ENCODE peak calls at places on chromosomes 11 and 22, in nine cellular contexts. R is BJ; D is MCF 10A; Y is WTC11; A is foreskin fibroblast; M is NCI-H2029; J is left ventricle myocardium inferior; C is stimulated activated CD4-positive, alpha-beta T cell treated with anti-CD3 and anti-CD28 coated beads, Interleukin-15, amount 100 ng/mL, for 24 hours; X is activated CD8-positive, alpha-beta memory T cell treated with anti-CD3 and anti-CD28 coated beads, Interleukin-2, amount 10 ng/mL, durations not matched to agents 7 days and 5 days. B is an unnamed sample.

GRCh38 chr11:26930518-26931247 is 63.2 kb upstream of the FIBIN start:
- DNase-seq in D (no peak), Y (no peak), A (peak; percentile 87), M (no peak), J (no peak), X (no peak), R (no peak), C (no peak), B (no peak)

GRCh38 chr22:34243023-34243422 is 322.7 kb upstream of the LARGE1 start:
- DNase-seq in A (no peak), M (no peak), X (no peak), J (peak; percentile 24), Y (no peak), D (no peak), R (no peak), C (no peak), B (no peak)

GRCh38 chr11:63667993-63668392 is 3.2 kb downstream of the ATL3 start:
- DNase-seq in C (peak; percentile 11), X (no peak), J (no peak), M (no peak), R (peak; percentile 89), A (peak; percentile 93), Y (no peak), D (peak; percentile 81), B (no peak)

GRCh38 chr22:42560381-42560780 is 6.6 kb downstream of the SERHL2 start:
- DNase-seq in X (no peak), M (no peak), R (no peak), C (no peak), D (no peak), A (no peak), J (no peak), Y (no peak), B (no peak)

GRCh38 chr11:43735931-43736330 is 55.4 kb downstream of the HSD17B12 start:
- DNase-seq in C (no peak), X (no peak), Y (no peak), A (peak; percentile 48), J (no peak), M (no peak), D (no peak), R (no peak), B (no peak)

GRCh38 chr11:69243496-69244200 is 50.3 kb upstream of the MYEOV start:
- DNase-seq in A (no peak), X (no peak), R (no peak), J (no peak), C (no peak), D (no peak), Y (no peak), M (no peak), B (peak; percentile 79)

GRCh38 chr11:7851391-7851790 is 54.6 kb upstream of the OR5P2 start:
- DNase-seq in Y (no peak), R (no peak), C (no peak), M (no peak), D (peak; percentile 18), A (no peak), J (no peak), X (no peak), B (no peak)

GRCh38 chr11:64890084-64890944 is 11.9 kb upstream of the EHD1 start:
- DNase-seq in M (no peak), A (no peak), Y (no peak), X (no peak), J (no peak), C (no peak), R (no peak), D (no peak), B (no peak)

GRCh38 chr11:47946682-47947575 is 33.4 kb upstream of the PTPRJ start:
- DNase-seq in Y (no peak), M (no peak), R (peak; percentile 80), X (peak; percentile 45), A (peak; percentile 96), J (peak; percentile 48), C (peak; percentile 57), D (peak; percentile 99), B (peak; percentile 92)

GRCh38 chr11:68959465-68960298 is 21.1 kb downstream of the MRGPRD start:
- DNase-seq in C (no peak), J (no peak), Y (no peak), R (no peak), X (no peak), M (no peak), D (no peak), A (no peak), B (no peak)

GRCh38 chr11:87463486-87464102 is 425.9 kb downstream of the TMEM135 start:
- DNase-seq in A (peak; percentile 60), X (no peak), Y (peak; percentile 12), C (no peak), J (no peak), D (peak; percentile 65), M (peak; percentile 29), R (no peak), B (no peak)

GRCh38 chr11:120708511-120709183 is 197.1 kb downstream of the GRIK4 start:
- DNase-seq in A (no peak), M (no peak), Y (no peak), X (no peak), D (no peak), R (no peak), J (no peak), C (no peak), B (peak; percentile 78)

GRCh38 chr11:44484211-44484610 is 81.3 kb upstream of the CD82 start:
- DNase-seq in A (peak; percentile 7), D (peak; percentile 39), M (no peak), J (no peak), C (peak; percentile 7), Y (peak; percentile 31), X (no peak), R (no peak), B (no peak)

GRCh38 chr22:37314315-37315046 is 32.2 kb downstream of the CYTH4 start:
- DNase-seq in X (peak; percentile 52), C (peak; percentile 58), J (no peak), D (no peak), R (no peak), A (no peak), M (no peak), Y (no peak), B (no peak)

GRCh38 chr22:20810645-20811044 is 36.7 kb downstream of the SERPIND1 start:
- DNase-seq in X (no peak), J (no peak), R (no peak), A (no peak), Y (no peak), M (no peak), D (no peak), C (peak; percentile 13), B (no peak)

GRCh38 chr11:33211153-33211552 is 46.0 kb upstream of the HIPK3 start:
- DNase-seq in X (no peak), J (no peak), A (no peak), R (no peak), C (no peak), Y (no peak), D (no peak), M (no peak), B (no peak)

GRCh38 chr11:30853470-30853869 is 267.3 kb upstream of the MPPED2 start:
- DNase-seq in Y (no peak), C (no peak), M (no peak), J (no peak), X (no peak), A (no peak), D (no peak), R (no peak), B (no peak)

GRCh38 chr22:40951795-40952602 is 821 bp downstream of the RBX1 start:
- DNase-seq in C (no peak), A (peak; percentile 14), X (no peak), M (no peak), J (no peak), Y (no peak), R (no peak), D (no peak), B (no peak)

GRCh38 chr11:26782220-26782619 is 60.4 kb upstream of the SLC5A12 start:
- DNase-seq in J (no peak), M (no peak), C (no peak), D (no peak), X (no peak), R (no peak), Y (no peak), A (no peak), B (no peak)